ENCODE peak calls at places on chromosomes 1 and 21, in six cellular contexts. U is fibroblast of mammary gland, E is IMR-90, Y is GM20000, L is OCI-LY7, X is HFF-Myc. V is an unnamed sample.

GRCh38 chr21:44398499-44398898 is 45.1 kb downstream of the TRPM2 start:
- DNase-seq in U (no peak), E (no peak), Y (no peak), L (no peak), X (no peak), V (peak)

GRCh38 chr1:213244664-213245091 is 193.6 kb downstream of the RPS6KC1 start:
- DNase-seq in U (peak), E (peak), Y (peak), L (peak), X (peak), V (peak)

GRCh38 chr1:50422675-50422945 is 633 bp downstream of the DMRTA2 start:
- DNase-seq in U (no peak), E (no peak), Y (peak), L (no peak), X (no peak), V (no peak)

GRCh38 chr1:217089239-217090014 is 366.2 kb upstream of the ESRRG start:
- DNase-seq in U (peak), E (peak), Y (no peak), L (no peak), X (no peak), V (peak)

GRCh38 chr1:181135462-181135781 is 46.9 kb downstream of the IER5 start:
- DNase-seq in U (peak), E (no peak), Y (no peak), L (peak), X (peak), V (peak)

GRCh38 chr1:85495556-85495955 is 30.6 kb upstream of the DDAH1 start:
- DNase-seq in U (peak), E (peak), Y (no peak), L (no peak), X (no peak), V (no peak)

GRCh38 chr1:185477638-185478216 is 160.7 kb upstream of the IVNS1ABP start:
- DNase-seq in U (no peak), E (no peak), Y (no peak), L (no peak), X (no peak), V (no peak)

GRCh38 chr1:1760715-1761114 is 17.6 kb downstream of the NADK start:
- DNase-seq in U (no peak), E (no peak), Y (no peak), L (peak), X (no peak), V (no peak)

GRCh38 chr1:75092141-75092540 is 42.0 kb upstream of the LHX8 start:
- DNase-seq in U (no peak), E (no peak), Y (no peak), L (no peak), X (no peak), V (no peak)

GRCh38 chr1:184576822-184577790 is 177.6 kb downstream of the EDEM3 start:
- DNase-seq in U (no peak), E (no peak), Y (no peak), L (no peak), X (no peak), V (no peak)

GRCh38 chr1:220556641-220557040 is 28.7 kb downstream of the MARK1 start:
- DNase-seq in U (no peak), E (no peak), Y (no peak), L (no peak), X (no peak), V (no peak)

GRCh38 chr21:16370176-16370575 is 640.4 kb downstream of the USP25 start:
- DNase-seq in U (no peak), E (no peak), Y (no peak), L (no peak), X (no peak), V (no peak)

GRCh38 chr1:63969461-63969893 is 195.7 kb downstream of the ROR1 start:
- DNase-seq in U (no peak), E (peak), Y (no peak), L (no peak), X (no peak), V (no peak)

GRCh38 chr1:205961405-205961804 is 18.1 kb upstream of the SLC26A9 start:
- DNase-seq in U (no peak), E (no peak), Y (peak), L (no peak), X (no peak), V (peak)

GRCh38 chr1:225461533-225462428 is 33.9 kb upstream of the LBR start:
- DNase-seq in U (no peak), E (no peak), Y (no peak), L (no peak), X (no peak), V (no peak)

GRCh38 chr1:94936861-94937620 is 10.1 kb upstream of the CNN3 start:
- DNase-seq in U (no peak), E (peak), Y (no peak), L (no peak), X (no peak), V (no peak)

GRCh38 chr1:233935277-233935868 is 30.9 kb downstream of the SLC35F3 start:
- DNase-seq in U (no peak), E (no peak), Y (no peak), L (no peak), X (no peak), V (no peak)

GRCh38 chr1:220690140-220691038 is at the start of gene C1orf115:
- DNase-seq in U (peak), E (peak), Y (peak), L (no peak), X (peak), V (peak)

GRCh38 chr1:31739281-31739853 is 24.8 kb downstream of the ADGRB2 start:
- DNase-seq in U (no peak), E (no peak), Y (no peak), L (peak), X (no peak), V (no peak)

GRCh38 chr1:210446479-210446878 is 117.8 kb downstream of the HHAT start:
- DNase-seq in U (peak), E (peak), Y (no peak), L (no peak), X (peak), V (no peak)

GRCh38 chr1:180248731-180249681 is 18.9 kb downstream of the LHX4 start:
- DNase-seq in U (no peak), E (no peak), Y (no peak), L (peak), X (no peak), V (no peak)

GRCh38 chr1:199122532-199123311 is 483.9 kb downstream of the PTPRC start:
- DNase-seq in U (peak), E (peak), Y (no peak), L (no peak), X (no peak), V (no peak)

GRCh38 chr1:94976996-94977548 is 50.2 kb upstream of the CNN3 start:
- DNase-seq in U (no peak), E (no peak), Y (no peak), L (no peak), X (no peak), V (no peak)

GRCh38 chr21:39774252-39774651 is 29.3 kb downstream of the IGSF5 start:
- DNase-seq in U (no peak), E (no peak), Y (no peak), L (no peak), X (no peak), V (no peak)

GRCh38 chr1:109906160-109906838 is 4.3 kb upstream of the CSF1 start:
- DNase-seq in U (no peak), E (no peak), Y (peak), L (peak), X (no peak), V (peak)

GRCh38 chr1:230287674-230288315 is 138.3 kb downstream of the PGBD5 start:
- DNase-seq in U (no peak), E (no peak), Y (no peak), L (no peak), X (no peak), V (no peak)

GRCh38 chr1:245503548-245503947 is 348.8 kb downstream of the KIF26B start:
- DNase-seq in U (no peak), E (no peak), Y (no peak), L (no peak), X (no peak), V (no peak)

GRCh38 chr21:38766987-38767722 is 38.6 kb upstream of the ETS2 start:
- DNase-seq in U (no peak), E (no peak), Y (peak), L (peak), X (no peak), V (peak)

GRCh38 chr1:197908695-197909336 is 6.4 kb downstream of the C1orf53 start:
- DNase-seq in U (no peak), E (no peak), Y (no peak), L (no peak), X (no peak), V (peak)

GRCh38 chr1:225871374-225872074 is 10.7 kb downstream of the TMEM63A start:
- DNase-seq in U (peak), E (no peak), Y (no peak), L (no peak), X (no peak), V (no peak)

GRCh38 chr1:41890841-41891311 is 27.8 kb downstream of the HIVEP3 start:
- DNase-seq in U (no peak), E (peak), Y (no peak), L (no peak), X (no peak), V (no peak)

GRCh38 chr1:179586107-179586823 is 5.4 kb upstream of the TDRD5 start:
- DNase-seq in U (peak), E (no peak), Y (no peak), L (no peak), X (no peak), V (peak)

DNA sequence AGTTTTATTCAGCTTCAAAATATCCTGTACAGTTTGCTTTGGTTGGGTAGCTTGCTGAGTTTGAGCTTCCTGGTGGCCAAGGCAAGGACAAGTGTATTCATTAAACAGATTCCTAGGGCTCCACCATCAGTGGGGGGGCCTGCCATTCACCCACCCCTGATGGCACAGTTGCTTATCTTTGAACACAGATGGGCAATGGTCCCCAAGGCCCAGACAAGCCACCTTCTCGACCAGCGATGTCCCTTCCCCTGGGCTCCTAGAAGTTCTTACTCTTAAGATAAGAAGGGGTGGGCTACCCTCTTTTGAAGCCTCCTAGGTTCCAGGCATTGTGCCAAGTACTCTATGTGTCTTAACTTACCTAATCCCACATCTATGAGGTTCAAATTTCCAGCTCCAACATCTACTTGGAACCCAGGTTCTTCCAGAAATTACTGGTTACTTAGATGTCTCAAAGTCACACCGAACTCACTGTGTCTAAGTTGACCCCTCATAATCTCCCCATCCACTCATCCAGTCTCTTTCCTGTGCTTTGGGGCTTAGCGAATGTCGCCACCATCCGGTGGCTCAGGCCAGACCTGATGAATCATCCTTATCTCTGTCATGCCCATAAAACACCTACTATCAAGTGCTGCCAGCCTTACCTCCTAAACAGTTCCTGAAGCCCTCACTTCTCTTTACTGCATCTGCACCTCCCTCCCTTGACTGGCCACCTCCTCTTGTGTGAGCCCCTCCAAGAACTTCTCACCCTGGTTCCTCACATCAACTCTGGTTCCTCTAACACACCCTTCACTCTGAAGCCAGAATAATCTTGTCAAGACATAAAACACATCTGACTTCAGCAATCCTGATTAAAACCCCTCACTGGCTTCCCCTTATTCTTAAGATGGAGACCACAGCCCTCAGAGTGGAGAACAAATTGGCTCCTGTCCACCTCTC is 50.1 kb downstream of the KLHDC7A start:
- DNase-seq in U (no peak), E (no peak), Y (no peak), L (peak), X (no peak), V (peak)
- TF ChIP-seq CTCF in U (no peak), E (no peak), Y (peak), L (peak), X (no peak), V (no peak)

GRCh38 chr1:2923351-2923750 is 97.9 kb upstream of the ACTRT2 start:
- DNase-seq in U (no peak), E (no peak), Y (no peak), L (no peak), X (no peak), V (no peak)

GRCh38 chr1:2919826-2920225 is 101.4 kb upstream of the ACTRT2 start:
- DNase-seq in U (no peak), E (no peak), Y (no peak), L (no peak), X (no peak), V (no peak)

GRCh38 chr1:2925291-2925690 is 96.0 kb upstream of the ACTRT2 start:
- DNase-seq in U (no peak), E (no peak), Y (no peak), L (no peak), X (no peak), V (no peak)

GRCh38 chr1:2920421-2921015 is 100.7 kb upstream of the ACTRT2 start:
- DNase-seq in U (no peak), E (no peak), Y (no peak), L (no peak), X (no peak), V (no peak)

DNA sequence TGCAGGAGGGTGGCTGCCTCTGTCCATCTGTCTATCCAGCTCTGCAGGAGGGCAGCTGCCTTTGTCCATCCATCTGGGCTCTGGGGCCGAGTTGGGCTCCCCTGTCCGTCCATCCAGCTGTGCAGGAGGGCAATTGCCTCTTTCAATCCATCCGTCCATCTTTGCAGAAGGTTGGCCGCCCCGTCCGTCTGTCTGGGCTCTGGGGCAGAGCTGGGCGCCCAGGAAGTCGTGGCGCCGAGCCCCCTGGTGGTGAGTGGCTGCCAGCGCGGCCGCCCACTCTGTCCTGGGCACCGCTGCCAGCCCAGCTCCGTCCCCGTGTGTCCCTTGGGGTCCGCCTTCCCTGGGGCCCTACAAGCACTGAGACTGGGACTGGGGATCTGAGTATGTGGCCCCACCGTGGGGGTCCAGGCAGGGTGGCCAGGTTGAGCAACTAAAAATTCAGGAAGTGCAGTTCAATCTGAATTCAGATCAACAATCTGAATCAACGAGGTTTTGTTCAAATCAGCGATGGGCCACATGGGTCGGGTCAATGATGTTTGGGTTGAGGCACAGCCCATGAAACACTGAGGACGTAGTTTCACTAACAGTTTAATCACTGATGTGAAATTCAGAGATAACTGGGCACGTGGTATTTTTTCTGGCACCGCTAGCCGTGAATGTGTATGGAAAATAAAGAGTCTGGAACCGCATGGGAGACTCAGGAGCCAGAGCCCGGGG is 99.1 kb upstream of the ACTRT2 start:
- DNase-seq in U (no peak), E (no peak), Y (peak), L (peak), X (no peak), V (no peak)
- TF ChIP-seq CTCF in U (no peak), E (no peak), Y (peak), L (peak), X (no peak), V (peak)

GRCh38 chr1:175297291-175297690 is 104.7 kb upstream of the KIAA0040 start:
- DNase-seq in U (no peak), E (no peak), Y (no peak), L (no peak), X (no peak), V (no peak)
- TF ChIP-seq CTCF in U (no peak), E (no peak), Y (no peak), L (no peak), X (no peak), V (no peak)

GRCh38 chr1:243968413-243968812 is 82.7 kb upstream of the ZBTB18 start:
- DNase-seq in U (no peak), E (peak), Y (no peak), L (no peak), X (no peak), V (no peak)

GRCh38 chr1:243974451-243975292 is 76.4 kb upstream of the ZBTB18 start:
- DNase-seq in U (peak), E (peak), Y (no peak), L (no peak), X (no peak), V (no peak)

GRCh38 chr1:243977104-243977503 is 74.0 kb upstream of the ZBTB18 start:
- DNase-seq in U (peak), E (no peak), Y (no peak), L (no peak), X (no peak), V (no peak)

GRCh38 chr1:243970077-243970476 is 81.0 kb upstream of the ZBTB18 start:
- DNase-seq in U (no peak), E (no peak), Y (no peak), L (no peak), X (no peak), V (no peak)

GRCh38 chr1:243973169-243973568 is 77.9 kb upstream of the ZBTB18 start:
- DNase-seq in U (no peak), E (no peak), Y (no peak), L (no peak), X (no peak), V (no peak)
- TF ChIP-seq CTCF in U (no peak), E (no peak), Y (no peak), L (no peak), X (peak), V (no peak)